ENCODE peak calls at places on chromosomes 3 and 15, in four cellular contexts. D, U, B and J are unnamed samples.

GRCh38 chr3:113287111-113287817 is 75.9 kb downstream of the BOC start:
- DNase-seq in D (peak), U (no peak), B (peak), J (no peak)

GRCh38 chr3:168467085-168467714 is 371.5 kb upstream of the GOLIM4 start:
- DNase-seq in D (peak), U (no peak), B (peak), J (peak)

GRCh38 chr3:46711305-46711704 is 6.4 kb downstream of the PRSS50 start:
- DNase-seq in D (no peak), U (no peak), B (no peak), J (peak)

GRCh38 chr15:71066983-71067382 is 48.3 kb upstream of the THSD4 start:
- DNase-seq in D (peak), U (no peak), B (peak), J (no peak)

GRCh38 chr3:108736821-108737220 is 20.4 kb downstream of the RETNLB start:
- DNase-seq in D (no peak), U (no peak), B (peak), J (no peak)

GRCh38 chr3:12898290-12898979 is 57.1 kb upstream of the RPL32 start:
- DNase-seq in D (no peak), U (no peak), B (no peak), J (no peak)

GRCh38 chr3:158702815-158703481 is 29.3 kb downstream of the RARRES1 start:
- DNase-seq in D (peak), U (no peak), B (peak), J (no peak)

GRCh38 chr3:56251343-56251945 is 216.8 kb downstream of the ERC2 start:
- DNase-seq in D (peak), U (peak), B (peak), J (no peak)

GRCh38 chr3:171748341-171748918 is 61.9 kb downstream of the PLD1 start:
- DNase-seq in D (peak), U (no peak), B (no peak), J (no peak)

GRCh38 chr15:82128401-82129143 is 82.8 kb upstream of the MEX3B start:
- DNase-seq in D (peak), U (no peak), B (no peak), J (no peak)

GRCh38 chr3:40237892-40238571 is 71.5 kb upstream of the EIF1B start:
- DNase-seq in D (peak), U (no peak), B (peak), J (no peak)

GRCh38 chr3:149442845-149443544 is 31.5 kb upstream of the TM4SF4 start:
- DNase-seq in D (peak), U (no peak), B (peak), J (no peak)

GRCh38 chr3:122208579-122208978 is 25.1 kb downstream of the CASR start:
- DNase-seq in D (no peak), U (no peak), B (no peak), J (no peak)

GRCh38 chr3:48684480-48685143 is 1.1 kb downstream of the NCKIPSD start:
- DNase-seq in D (peak), U (no peak), B (no peak), J (peak)

GRCh38 chr3:171407746-171408145 is 52.5 kb downstream of the TNIK start:
- DNase-seq in D (peak), U (no peak), B (peak), J (no peak)

GRCh38 chr3:97882975-97883598 is 61.3 kb downstream of the CRYBG3 start:
- DNase-seq in D (peak), U (no peak), B (peak), J (no peak)

GRCh38 chr3:126154391-126155279 is 25.8 kb downstream of the ALDH1L1 start:
- DNase-seq in D (no peak), U (no peak), B (no peak), J (no peak)

GRCh38 chr15:65287515-65287845 is 797 bp upstream of the PARP16 start:
- DNase-seq in D (no peak), U (no peak), B (no peak), J (no peak)